ENCODE peak calls at places on chromosomes 7 and 10, in seven cellular contexts. R is ovary; Z is transverse colon; E is OCI-LY7; D is cardiac fibroblast; X is heart left ventricle; I is CD8-positive, alpha-beta T cell. Q is an unnamed sample.

GRCh38 chr7:18610331-18610948 is 114.9 kb downstream of the HDAC9 start:
- DNase-seq in R (no peak), Z (no peak), E (peak), D (peak), X (no peak), I (no peak), Q (no peak)

GRCh38 chr10:112461029-112461887 is 14.2 kb downstream of the VTI1A start:
- DNase-seq in R (no peak), Z (no peak), E (no peak), D (peak), X (no peak), I (no peak), Q (no peak)

GRCh38 chr7:112300831-112301407 is 94.4 kb downstream of the ZNF277 start:
- DNase-seq in R (no peak), Z (no peak), E (no peak), D (no peak), X (no peak), I (no peak), Q (no peak)

GRCh38 chr10:132560248-132560731 is 22.7 kb downstream of the INPP5A start:
- DNase-seq in R (peak), Z (no peak), E (peak), D (peak), X (no peak), I (no peak), Q (no peak)

GRCh38 chr10:121516483-121516882 is 81.8 kb downstream of the FGFR2 start:
- DNase-seq in R (no peak), Z (no peak), E (no peak), D (no peak), X (no peak), I (no peak), Q (no peak)

GRCh38 chr7:2761801-2762497 is 73.9 kb downstream of the AMZ1 start:
- DNase-seq in R (no peak), Z (no peak), E (no peak), D (no peak), X (no peak), I (no peak), Q (no peak)

GRCh38 chr10:130924138-130924819 is 387.2 kb downstream of the TCERG1L start:
- DNase-seq in R (no peak), Z (no peak), E (no peak), D (no peak), X (no peak), I (peak), Q (no peak)

GRCh38 chr10:33132626-33133025 is 174.6 kb upstream of the ITGB1 start:
- DNase-seq in R (no peak), Z (no peak), E (peak), D (no peak), X (no peak), I (no peak), Q (no peak)

GRCh38 chr7:156889089-156889488 is 3.9 kb downstream of the LMBR1 start:
- DNase-seq in R (no peak), Z (no peak), E (no peak), D (no peak), X (no peak), I (no peak), Q (no peak)

GRCh38 chr7:77362905-77363304 is 53.2 kb downstream of the GSAP start:
- DNase-seq in R (no peak), Z (no peak), E (no peak), D (no peak), X (no peak), I (no peak), Q (no peak)

GRCh38 chr7:120743128-120743527 is 114.8 kb downstream of the TSPAN12 start:
- DNase-seq in R (no peak), Z (no peak), E (no peak), D (no peak), X (no peak), I (no peak), Q (no peak)

GRCh38 chr10:129955591-129956284 is 8.3 kb downstream of the EBF3 start:
- DNase-seq in R (no peak), Z (no peak), E (no peak), D (peak), X (no peak), I (no peak), Q (no peak)

GRCh38 chr7:21338728-21339164 is 89.1 kb upstream of the SP4 start:
- DNase-seq in R (no peak), Z (no peak), E (no peak), D (no peak), X (no peak), I (peak), Q (peak)

GRCh38 chr7:141012044-141012685 is 2.6 kb downstream of the MRPS33 start:
- DNase-seq in R (peak), Z (peak), E (peak), D (peak), X (peak), I (peak), Q (peak)

GRCh38 chr10:128780379-128780778 is 654.2 kb upstream of the MKI67 start:
- DNase-seq in R (no peak), Z (no peak), E (no peak), D (no peak), X (no peak), I (peak), Q (no peak)

GRCh38 chr7:64463636-64464375 is 99.1 kb downstream of the ZNF680 start:
- DNase-seq in R (peak), Z (peak), E (no peak), D (peak), X (peak), I (no peak), Q (no peak)

GRCh38 chr7:106952658-106953231 is 87.7 kb downstream of the PIK3CG start:
- DNase-seq in R (no peak), Z (peak), E (no peak), D (no peak), X (peak), I (no peak), Q (no peak)

GRCh38 chr7:106944035-106944665 is 79.1 kb downstream of the PIK3CG start:
- DNase-seq in R (no peak), Z (no peak), E (no peak), D (no peak), X (no peak), I (no peak), Q (no peak)

GRCh38 chr7:106952175-106952657 is 87.1 kb downstream of the PIK3CG start:
- DNase-seq in R (no peak), Z (no peak), E (no peak), D (no peak), X (no peak), I (no peak), Q (no peak)

DNA sequence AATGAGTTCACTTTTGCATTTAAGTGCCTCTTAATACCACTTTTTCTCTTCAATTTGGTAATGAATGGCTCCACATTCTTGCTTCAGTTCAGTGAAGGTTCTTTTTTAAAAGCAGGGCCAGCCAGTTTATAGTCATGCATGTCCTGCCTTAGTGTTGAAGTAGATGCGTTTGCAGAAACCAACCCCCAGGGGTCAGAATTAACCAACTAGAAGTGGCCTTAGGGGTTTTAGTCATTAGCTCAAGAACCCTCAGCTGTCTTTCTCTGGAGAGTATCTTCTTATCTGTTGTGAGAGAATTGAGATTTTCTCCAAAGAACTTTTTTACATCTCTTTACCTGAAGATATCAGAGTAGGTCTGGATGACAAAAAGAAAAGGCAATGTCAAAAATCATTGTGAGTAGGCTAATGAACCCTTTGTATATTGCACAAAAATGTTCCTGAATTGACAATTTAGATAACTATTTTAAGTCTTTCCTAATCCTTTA is 82.2 kb downstream of the PIK3CG start:
- DNase-seq in R (peak), Z (peak), E (peak), D (peak), X (peak), I (no peak), Q (no peak)
- TF ChIP-seq CTCF in R (peak), Z (peak), E (peak), D (peak), X (peak), I (peak), Q (peak)

GRCh38 chr7:142375710-142376313 is 118.0 kb upstream of the PRSS58 start:
- DNase-seq in R (no peak), Z (no peak), E (no peak), D (no peak), X (no peak), I (no peak), Q (no peak)
- TF ChIP-seq CTCF in R (no peak), Z (no peak), E (peak), D (peak), X (no peak), I (no peak), Q (no peak)

GRCh38 chr7:24656608-24657007 is 83.4 kb downstream of the PALS2 start:
- DNase-seq in R (no peak), Z (no peak), E (no peak), D (no peak), X (no peak), I (no peak), Q (no peak)

GRCh38 chr7:24654305-24654704 is 81.1 kb downstream of the PALS2 start:
- DNase-seq in R (no peak), Z (no peak), E (no peak), D (no peak), X (no peak), I (no peak), Q (no peak)

GRCh38 chr7:24653316-24654085 is 80.2 kb downstream of the PALS2 start:
- DNase-seq in R (no peak), Z (no peak), E (no peak), D (peak), X (no peak), I (no peak), Q (no peak)

GRCh38 chr7:24657980-24658379 is 84.7 kb downstream of the PALS2 start:
- DNase-seq in R (no peak), Z (no peak), E (no peak), D (no peak), X (no peak), I (no peak), Q (no peak)

DNA sequence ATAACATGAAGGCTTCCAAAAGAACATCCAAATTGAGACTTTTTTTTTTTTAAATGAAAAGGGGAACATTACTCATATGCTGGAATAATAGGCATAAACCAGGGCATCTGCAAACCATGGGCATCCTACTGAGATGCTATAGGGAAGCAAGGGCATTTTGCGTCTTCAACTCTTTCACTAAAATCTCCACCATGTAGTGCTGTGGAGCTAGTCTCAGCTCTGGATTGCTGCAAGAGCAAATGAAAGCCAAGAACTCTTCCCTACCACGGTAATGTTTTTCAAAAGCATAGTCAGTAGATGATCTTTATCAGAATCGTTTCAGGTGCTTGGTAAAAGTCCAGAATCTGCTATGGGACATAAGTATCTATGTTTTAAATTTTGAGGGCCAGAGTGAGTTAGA is 79.3 kb downstream of the PALS2 start:
- DNase-seq in R (no peak), Z (no peak), E (no peak), D (no peak), X (no peak), I (no peak), Q (no peak)
- TF ChIP-seq CTCF in R (no peak), Z (no peak), E (no peak), D (no peak), X (no peak), I (no peak), Q (no peak)

DNA sequence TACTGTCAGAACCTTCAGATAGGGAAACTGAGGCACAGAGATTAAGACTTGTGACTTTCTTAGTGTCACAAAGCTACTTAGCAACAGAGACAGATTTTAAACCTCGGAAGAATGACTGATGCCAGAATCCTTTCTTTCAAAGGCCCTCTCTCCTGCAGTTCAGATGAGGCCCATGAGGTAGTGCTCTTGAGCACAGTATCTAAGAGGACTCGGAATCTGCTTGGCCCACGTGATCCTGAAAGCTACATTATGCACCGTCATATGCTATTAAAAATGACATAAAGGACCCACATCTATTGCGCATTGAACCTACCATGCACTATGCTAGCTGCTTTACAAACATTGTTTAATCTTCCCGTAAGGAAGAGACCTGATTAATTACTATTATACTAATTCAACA is 355.9 kb downstream of the SFMBT2 start:
- DNase-seq in R (no peak), Z (no peak), E (peak), D (peak), X (no peak), I (no peak), Q (no peak)
- TF ChIP-seq CTCF in R (no peak), Z (no peak), E (peak), D (no peak), X (no peak), I (no peak), Q (no peak)

GRCh38 chr7:94556028-94556427 is 46.4 kb downstream of the CASD1 start:
- DNase-seq in R (no peak), Z (no peak), E (peak), D (no peak), X (no peak), I (no peak), Q (no peak)
- TF ChIP-seq CTCF in R (no peak), Z (no peak), E (no peak), D (no peak), X (no peak), I (no peak), Q (no peak)